ENCODE peak calls at places on chromosomes 1 and 21, in six cellular contexts. O is stomach, B is A549, E is transverse colon, R is K562, U is esophagus muscularis mucosa. H is an unnamed sample. For H3K4me1, the result is how much of the 10 kb centered on the place peaks cover.

GRCh38 chr21:37904879-37905278 is 11.4 kb downstream of the KCNJ6 start:
- DNase-seq in O (no peak), B (no peak), E (no peak), R (no peak), U (no peak), H (no peak)

GRCh38 chr1:94012686-94013330 is 103.6 kb upstream of the GCLM start:
- DNase-seq in O (no peak), B (no peak), E (no peak), R (no peak), U (no peak), H (no peak)

GRCh38 chr1:241357366-241358305 is 631 bp upstream of the RGS7 start:
- DNase-seq in O (no peak), B (no peak), E (no peak), R (no peak), U (no peak), H (no peak)

GRCh38 chr1:198729195-198729863 is 90.5 kb downstream of the PTPRC start:
- DNase-seq in O (no peak), B (no peak), E (no peak), R (no peak), U (no peak), H (no peak)

GRCh38 chr21:46051379-46051770 is 46.5 kb upstream of the COL6A2 start:
- DNase-seq in O (no peak), B (no peak), E (no peak), R (no peak), U (no peak), H (no peak)

GRCh38 chr21:40386301-40386911 is 460.6 kb downstream of the DSCAM start:
- DNase-seq in O (peak), B (peak), E (peak), R (peak), U (no peak), H (peak)

GRCh38 chr1:39877231-39877778 is 6.0 kb downstream of the TRIT1 start:
- DNase-seq in O (no peak), B (no peak), E (no peak), R (no peak), U (peak), H (no peak)

GRCh38 chr1:81998165-81998564 is 197.4 kb downstream of the ADGRL2 start:
- DNase-seq in O (no peak), B (no peak), E (no peak), R (no peak), U (no peak), H (no peak)

GRCh38 chr1:48109390-48110009 is 112.3 kb upstream of the TRABD2B start:
- DNase-seq in O (no peak), B (peak), E (no peak), R (peak), U (no peak), H (peak)

GRCh38 chr1:162498442-162498785 is 796 bp downstream of the UHMK1 start:
- DNase-seq in O (no peak), B (peak), E (no peak), R (no peak), U (no peak), H (no peak)

DNA sequence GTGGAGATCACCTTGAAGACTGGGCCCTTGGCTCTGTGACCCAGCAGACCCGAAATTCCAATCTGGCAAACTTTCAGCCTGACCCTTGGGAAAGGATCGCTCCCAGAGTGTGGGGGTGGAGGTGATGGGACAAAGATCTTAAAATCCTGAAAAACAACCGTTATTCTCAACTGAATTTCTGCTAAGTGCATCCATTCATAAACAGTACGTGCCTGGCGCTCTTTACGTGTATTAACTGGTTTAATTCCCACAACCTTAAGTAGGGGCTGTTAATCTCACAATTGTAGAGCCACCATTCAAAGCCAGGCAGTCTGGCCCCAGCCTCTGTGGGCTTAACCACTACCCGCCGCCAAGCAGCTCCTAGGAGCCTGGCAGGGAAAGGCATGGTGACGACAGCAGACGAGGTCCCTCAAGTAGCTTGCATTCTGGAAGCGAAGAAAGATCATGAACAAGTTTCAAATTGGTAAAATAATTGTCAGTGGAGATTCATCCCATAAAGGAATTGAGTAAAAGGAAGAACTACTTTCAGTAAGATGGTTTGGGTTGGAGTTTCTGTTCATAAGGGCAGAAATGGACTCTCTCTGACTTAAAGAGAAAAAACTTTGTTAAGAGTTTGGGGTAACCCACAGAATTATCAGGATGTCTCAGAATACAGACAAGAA is 11.4 kb upstream of the RGS16 start:
- DNase-seq in O (no peak), B (no peak), E (no peak), R (no peak), U (no peak), H (peak)
- H3K4me1 ChIP-seq in O (under half), B (under half), E (under half), R (under half), U (under half), H (under half)

GRCh38 chr1:214404154-214404553 is 123.2 kb downstream of the SMYD2 start:
- DNase-seq in O (no peak), B (no peak), E (no peak), R (no peak), U (no peak), H (no peak)
- TF ChIP-seq EP300 in O (no peak), B (no peak), E (no peak), R (no peak), U (no peak), H (no peak)

GRCh38 chr1:221394011-221394544 is 347.8 kb downstream of the DUSP10 start:
- DNase-seq in O (no peak), B (peak), E (no peak), R (no peak), U (no peak), H (no peak)
- H3K27ac ChIP-seq in O (no peak), B (no peak), E (no peak), R (no peak), U (no peak), H (no peak)

DNA sequence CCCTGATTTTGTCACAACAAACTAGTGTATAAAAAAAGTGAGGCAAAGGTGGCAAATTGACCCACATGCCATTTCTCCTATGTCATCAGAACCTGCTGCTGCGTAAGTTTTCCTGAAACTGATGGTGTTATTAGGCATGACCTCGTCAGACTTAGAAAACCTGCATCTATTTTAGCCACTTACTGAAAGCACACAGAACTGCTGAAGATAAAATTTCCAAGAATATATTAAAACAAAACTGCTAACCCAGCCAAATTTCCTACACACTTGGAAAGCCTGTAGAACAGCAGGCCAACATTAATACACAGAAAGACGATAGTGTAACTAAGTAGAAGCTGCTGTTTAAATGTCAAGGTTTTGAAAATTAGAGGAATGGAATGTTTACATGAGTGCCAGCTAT is 674.5 kb upstream of the CXADR start:
- DNase-seq in O (no peak), B (no peak), E (no peak), R (no peak), U (no peak), H (no peak)
- H3K4me1 ChIP-seq in O (under half), B (under half), E (under half), R (under half), U (under half), H (under half)

DNA sequence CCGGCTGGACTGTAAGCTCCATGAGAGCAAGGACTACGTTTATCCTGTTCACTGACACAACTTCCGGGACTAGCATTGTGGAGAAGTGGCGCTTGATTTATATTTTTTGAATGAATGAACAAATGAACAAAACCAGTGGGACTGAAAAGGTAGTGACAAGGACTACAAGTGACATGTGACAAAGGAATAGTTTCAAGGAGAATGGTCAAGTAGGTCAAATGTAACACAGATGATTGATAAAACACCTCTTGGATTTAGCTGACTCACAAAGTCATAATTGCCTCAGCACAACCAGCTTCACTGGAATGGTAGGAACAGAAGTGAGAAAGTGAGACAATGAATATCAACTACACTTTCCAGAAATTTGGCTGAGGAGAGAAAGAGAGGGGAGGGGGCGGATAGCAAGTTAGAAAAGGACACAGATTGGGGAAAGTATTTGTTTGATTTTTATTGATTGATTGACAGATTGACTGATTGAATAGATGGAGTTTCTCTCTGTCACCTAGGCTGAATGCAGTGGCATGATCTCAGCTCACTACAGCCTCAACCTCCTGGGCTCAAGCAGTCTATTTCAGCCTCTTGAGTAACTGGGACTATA is 14.2 kb downstream of the MTF1 start:
- DNase-seq in O (no peak), B (no peak), E (no peak), R (no peak), U (no peak), H (no peak)
- TF ChIP-seq EP300 in O (no peak), B (no peak), E (no peak), R (no peak), U (no peak), H (no peak)

DNA sequence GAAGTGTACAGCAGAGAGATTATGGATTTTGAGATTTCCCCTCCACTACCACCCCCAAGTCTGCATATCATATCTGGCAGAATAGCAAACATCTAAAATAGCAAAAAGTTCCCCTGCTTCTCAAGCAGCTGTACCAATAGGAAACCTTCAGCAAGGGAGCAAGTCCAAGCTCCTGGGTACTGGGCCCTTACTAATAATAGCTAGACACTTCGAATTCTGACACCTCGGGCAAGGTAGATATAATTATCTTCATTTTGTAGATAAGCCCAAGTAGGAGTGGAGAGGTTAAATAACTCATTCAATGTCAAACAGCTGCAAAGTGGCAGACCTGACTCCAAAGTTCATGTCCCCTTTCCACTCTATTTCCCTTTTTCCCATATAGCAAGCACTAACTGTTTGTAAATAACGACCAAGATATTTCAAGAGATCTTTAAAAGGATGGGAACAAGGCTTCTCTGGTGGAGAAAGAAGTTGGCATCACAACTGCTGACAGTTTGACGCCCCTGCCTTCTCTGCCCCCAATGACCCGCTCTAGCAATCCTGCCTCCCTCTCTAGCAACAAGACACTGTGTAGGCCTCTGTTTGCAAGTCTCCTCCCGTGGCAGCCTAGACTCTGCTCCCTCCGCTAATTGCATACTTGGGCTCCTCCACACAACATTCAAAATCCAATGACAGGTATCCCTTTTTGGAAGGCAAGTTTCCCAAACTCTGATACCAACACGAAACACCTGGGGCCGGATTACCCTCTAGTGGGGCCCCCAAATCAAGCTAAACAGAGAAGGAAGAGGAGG is 18.7 kb upstream of the ADAR start:
- DNase-seq in O (no peak), B (peak), E (no peak), R (peak), U (no peak), H (no peak)
- H3K27ac ChIP-seq in O (peak), B (peak), E (peak), R (peak), U (peak), H (peak)

H was measured in tibial nerve.